ENCODE peak calls at places on chromosomes 13 and 19, in five cellular contexts. S is IMR-90, L is thoracic aorta, X is adipocyte, O is keratinocyte. Q is an unnamed sample.

GRCh38 chr13:61170791-61171330 is 244.8 kb downstream of the PCDH20 start:
- DNase-seq in S (no peak), L (no peak), X (no peak), O (no peak), Q (no peak)

GRCh38 chr19:5030136-5030820 is 61.4 kb downstream of the KDM4B start:
- DNase-seq in S (no peak), L (no peak), X (no peak), O (no peak), Q (no peak)

GRCh38 chr19:40356681-40357595 is 8.4 kb downstream of the PLD3 start:
- DNase-seq in S (peak; percentile 33), L (no peak), X (no peak), O (no peak), Q (no peak)

GRCh38 chr19:51108805-51109146 is 567 bp upstream of the CTU1 start:
- DNase-seq in S (no peak), L (no peak), X (no peak), O (no peak), Q (no peak)

GRCh38 chr19:13526552-13526951 is 20.3 kb upstream of the CACNA1A start:
- DNase-seq in S (peak; percentile 18), L (no peak), X (no peak), O (no peak), Q (no peak)

GRCh38 chr19:10517361-10517759 is at the start of gene S1PR5:
- DNase-seq in S (no peak), L (no peak), X (peak; percentile 76), O (no peak), Q (no peak)

GRCh38 chr13:94860981-94861407 is 148.6 kb upstream of the SOX21 start:
- DNase-seq in S (peak; percentile 13), L (no peak), X (peak; percentile 40), O (no peak), Q (peak; percentile 56)

GRCh38 chr19:51783373-51783772 is 11.6 kb upstream of the FPR3 start:
- DNase-seq in S (no peak), L (no peak), X (no peak), O (no peak), Q (no peak)

GRCh38 chr13:91232716-91233115 is 114.8 kb upstream of the MIR17HG start:
- DNase-seq in S (no peak), L (no peak), X (no peak), O (no peak), Q (no peak)

GRCh38 chr19:52734340-52734892 is 428 bp downstream of the ZNF611 start:
- DNase-seq in S (no peak), L (no peak), X (peak; percentile 58), O (no peak), Q (no peak)

GRCh38 chr13:32381539-32381938 is 46.4 kb downstream of the N4BP2L1 start:
- DNase-seq in S (peak; percentile 37), L (no peak), X (peak; percentile 40), O (no peak), Q (peak; percentile 54)

GRCh38 chr19:39173502-39173991 is 23.2 kb upstream of the NCCRP1 start:
- DNase-seq in S (no peak), L (no peak), X (no peak), O (no peak), Q (no peak)

GRCh38 chr19:19032420-19033175 is 719 bp downstream of the SUGP2 start:
- DNase-seq in S (peak; percentile 95), L (peak; percentile 86), X (peak; percentile 83), O (no peak), Q (peak; percentile 25)

GRCh38 chr13:48086272-48086671 is 8.6 kb downstream of the MED4 start:
- DNase-seq in S (no peak), L (no peak), X (no peak), O (no peak), Q (no peak)
- H3K4me3 ChIP-seq in S (no peak overlapping the region), L (no peak overlapping the region), X (no peak overlapping the region), O (no peak overlapping the region), Q (no peak overlapping the region)

GRCh38 chr19:47610546-47610894 is 1.6 kb downstream of the BICRA start:
- DNase-seq in S (no peak), L (no peak), X (no peak), O (no peak), Q (no peak)

GRCh38 chr19:47608908-47609879 is at the start of gene BICRA:
- DNase-seq in S (peak; percentile 73), L (peak; percentile 42), X (peak; percentile 89), O (no peak), Q (peak; percentile 84)

GRCh38 chr19:47609885-47610545 is 1.1 kb downstream of the BICRA start:
- DNase-seq in S (peak; percentile 26), L (no peak), X (peak; percentile 73), O (no peak), Q (peak; percentile 29)

GRCh38 chr19:47613165-47614146 is 4.5 kb downstream of the BICRA start:
- DNase-seq in S (peak; percentile 70), L (no peak), X (peak; percentile 89), O (no peak), Q (no peak)

GRCh38 chr19:47610902-47611301 is 2.0 kb downstream of the BICRA start:
- DNase-seq in S (no peak), L (no peak), X (peak; percentile 14), O (no peak), Q (no peak)
- H3K4me1 ChIP-seq in S (peaks cover 18% of the 10 kb centered on the region), L (peaks cover 45% of the 10 kb centered on the region), X (peaks cover 32% of the 10 kb centered on the region), O (peaks cover 7% of the 10 kb centered on the region), Q (peaks cover 36% of the 10 kb centered on the region)

GRCh38 chr19:47778954-47779351 is 450 bp downstream of the SELENOW start:
- DNase-seq in S (no peak), L (no peak), X (peak; percentile 60), O (no peak), Q (no peak)

GRCh38 chr19:47778089-47778953 is at the start of gene SELENOW:
- DNase-seq in S (peak; percentile 46), L (no peak), X (peak; percentile 82), O (no peak), Q (peak; percentile 86)

GRCh38 chr19:47780215-47780551 is 1.7 kb downstream of the SELENOW start:
- DNase-seq in S (no peak), L (no peak), X (no peak), O (no peak), Q (no peak)

GRCh38 chr19:47779524-47780214 is 1.2 kb downstream of the SELENOW start:
- DNase-seq in S (no peak), L (peak; percentile 52), X (peak; percentile 43), O (no peak), Q (no peak)

DNA sequence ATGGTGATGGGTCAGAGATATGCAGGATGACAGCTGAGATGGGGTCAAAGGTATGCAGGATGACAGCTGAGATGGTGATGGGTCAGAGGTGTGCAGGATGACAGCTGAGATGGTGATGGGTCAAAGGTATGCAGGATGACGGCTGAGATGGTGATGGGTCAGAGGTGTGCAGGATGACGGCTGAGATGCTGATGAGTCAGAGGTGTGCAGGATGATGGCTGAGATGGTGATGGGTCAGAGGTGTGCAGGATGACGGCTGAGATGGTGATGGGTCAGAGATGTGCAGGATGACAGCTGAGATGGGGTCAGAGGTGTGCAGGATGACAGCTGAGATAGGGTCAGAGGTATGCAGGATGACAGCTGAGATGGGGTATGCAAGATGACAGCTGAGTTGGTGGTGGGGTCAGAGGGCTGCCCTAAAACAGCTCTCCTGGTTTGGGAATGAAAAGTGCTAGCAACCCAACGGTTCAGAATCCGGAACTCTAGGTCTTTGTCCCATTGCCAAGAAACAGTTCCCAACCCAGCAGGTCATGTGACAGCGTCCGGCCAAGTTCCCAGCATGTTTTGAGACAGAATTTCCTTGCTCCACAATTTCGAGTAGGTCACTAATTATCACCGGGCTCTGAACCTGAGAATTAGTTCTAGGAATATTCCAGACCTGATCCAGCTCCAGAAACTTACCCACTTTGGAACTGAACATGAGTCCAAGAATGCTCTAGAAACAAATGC is 3.3 kb downstream of the SELENOW start:
- DNase-seq in S (no peak), L (no peak), X (no peak), O (no peak), Q (no peak)
- H3K9me3 ChIP-seq in S (no peaks in the 10 kb centered on the region), L (no peaks in the 10 kb centered on the region), X (no peaks in the 10 kb centered on the region), O (no peaks in the 10 kb centered on the region), Q (no peaks in the 10 kb centered on the region)

GRCh38 chr19:6076675-6077463 is 33.4 kb downstream of the RFX2 start:
- DNase-seq in S (peak; percentile 91), L (no peak), X (peak; percentile 93), O (no peak), Q (no peak)
- H3K4me3 ChIP-seq in S (no peak overlapping the region), L (peak overlapping the region; percentile 40), X (peak overlapping the region; percentile 53), O (peak overlapping the region; percentile 47), Q (no peak overlapping the region)

GRCh38 chr13:110450941-110451340 is 110.6 kb downstream of the RAB20 start:
- DNase-seq in S (no peak), L (no peak), X (no peak), O (no peak), Q (no peak)
- H3K4me1 ChIP-seq in S (peaks cover 11% of the 10 kb centered on the region), L (no peaks in the 10 kb centered on the region), X (no peaks in the 10 kb centered on the region), O (peaks cover 32% of the 10 kb centered on the region), Q (no peaks in the 10 kb centered on the region)

GRCh38 chr19:56690668-56691067 is 19.1 kb upstream of the ZNF835 start:
- DNase-seq in S (no peak), L (no peak), X (no peak), O (no peak), Q (no peak)

GRCh38 chr19:56689198-56689597 is 17.6 kb upstream of the ZNF835 start:
- DNase-seq in S (no peak), L (no peak), X (no peak), O (no peak), Q (no peak)

GRCh38 chr19:56687036-56687435 is 15.5 kb upstream of the ZNF835 start:
- DNase-seq in S (no peak), L (no peak), X (no peak), O (no peak), Q (no peak)

GRCh38 chr19:56692496-56692895 is 20.9 kb upstream of the ZNF835 start:
- DNase-seq in S (no peak), L (no peak), X (no peak), O (no peak), Q (no peak)
- H3K9me3 ChIP-seq in S (peaks cover 30% of the 10 kb centered on the region), L (no peaks in the 10 kb centered on the region), X (no peaks in the 10 kb centered on the region), O (peaks cover 6% of the 10 kb centered on the region), Q (peaks cover 7% of the 10 kb centered on the region)

GRCh38 chr19:55644191-55644833 is 863 bp downstream of the ZNF581 start:
- DNase-seq in S (no peak), L (no peak), X (no peak), O (no peak), Q (no peak)
- H3K4me3 ChIP-seq in S (peak overlapping the region; percentile 74), L (peak overlapping the region; percentile 96), X (peak overlapping the region; percentile 92), O (peak overlapping the region; percentile 92), Q (peak overlapping the region; percentile 48)

GRCh38 chr13:98108330-98108729 is 34.6 kb upstream of the FARP1 start:
- DNase-seq in S (peak; percentile 48), L (no peak), X (peak; percentile 7), O (no peak), Q (no peak)

GRCh38 chr13:98105929-98106336 is 37.0 kb upstream of the FARP1 start:
- DNase-seq in S (peak; percentile 59), L (no peak), X (peak; percentile 50), O (no peak), Q (no peak)

GRCh38 chr13:98099627-98100026 is 43.3 kb upstream of the FARP1 start:
- DNase-seq in S (no peak), L (no peak), X (no peak), O (no peak), Q (no peak)

GRCh38 chr13:98103942-98104880 is 38.7 kb upstream of the FARP1 start:
- DNase-seq in S (peak; percentile 43), L (no peak), X (no peak), O (no peak), Q (no peak)

DNA sequence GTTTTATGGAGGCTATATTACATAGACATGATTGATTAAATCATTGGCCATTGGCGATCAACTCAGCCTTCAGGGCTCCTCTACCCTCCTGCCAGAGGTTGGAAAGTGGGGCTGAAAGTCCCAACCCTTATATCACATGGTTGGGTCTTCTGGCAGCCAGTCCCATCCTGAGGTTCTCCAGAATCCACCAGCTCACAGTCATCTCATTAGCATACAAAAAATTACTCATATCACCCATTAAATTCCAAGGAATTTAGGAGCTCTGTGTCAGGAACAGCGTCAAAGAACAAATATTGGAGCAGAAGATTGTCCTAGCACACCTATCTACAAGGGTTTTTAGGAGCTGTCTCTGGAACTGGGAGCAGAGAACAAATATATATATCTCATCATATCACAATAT is 39.4 kb upstream of the FARP1 start:
- DNase-seq in S (no peak), L (no peak), X (no peak), O (no peak), Q (no peak)
- H3K4me1 ChIP-seq in S (peaks cover 6% of the 10 kb centered on the region), L (no peaks in the 10 kb centered on the region), X (no peaks in the 10 kb centered on the region), O (no peaks in the 10 kb centered on the region), Q (no peaks in the 10 kb centered on the region)